ENCODE peak calls at places on chromosomes 12 and 14, in seven cellular contexts. V, I, C, Z, J, N and F are unnamed samples.

GRCh38 chr12:68121143-68121542 is 38.4 kb downstream of the IFNG start:
- DNase-seq in I (no peak), C (no peak), N (no peak), J (no peak), Z (no peak), V (no peak), F (no peak)

GRCh38 chr14:66105819-66106218 is 380.4 kb upstream of the CCDC196 start:
- DNase-seq in Z (no peak), V (no peak), C (peak; percentile 15), J (no peak), N (no peak), I (no peak), F (no peak)

GRCh38 chr14:50920482-50921225 is 23.6 kb downstream of the PYGL start:
- DNase-seq in Z (no peak), J (no peak), C (peak; percentile 77), N (peak; percentile 93), I (peak; percentile 36), V (peak; percentile 90), F (peak; percentile 89)

GRCh38 chr14:67491741-67492504 is 3.4 kb upstream of the TMEM229B start:
- DNase-seq in Z (no peak), V (no peak), I (no peak), C (no peak), J (no peak), N (no peak), F (peak; percentile 59)

GRCh38 chr14:105818712-105819005 is 292.3 kb downstream of the TMEM121 start:
- DNase-seq in N (no peak), Z (no peak), J (no peak), I (no peak), C (no peak), V (no peak), F (no peak)

GRCh38 chr12:1805441-1806081 is 14.8 kb upstream of the LRTM2 start:
- DNase-seq in J (no peak), V (no peak), Z (no peak), C (no peak), N (no peak), I (no peak), F (no peak)

GRCh38 chr14:86858043-86858442 is 1134.9 kb downstream of the GALC start:
- DNase-seq in V (peak; percentile 59), J (no peak), N (no peak), I (no peak), C (peak; percentile 19), Z (no peak), F (no peak)

GRCh38 chr14:102523200-102524025 is 13.8 kb upstream of the ANKRD9 start:
- DNase-seq in V (no peak), N (peak; percentile 17), I (no peak), Z (no peak), C (no peak), J (no peak), F (no peak)

GRCh38 chr12:82425241-82425640 is 66.9 kb downstream of the METTL25 start:
- DNase-seq in I (no peak), J (no peak), V (peak; percentile 73), Z (no peak), N (peak; percentile 26), C (peak; percentile 19), F (peak; percentile 33)

GRCh38 chr14:43168374-43168925 is 1338.6 kb downstream of the FSCB start:
- DNase-seq in Z (no peak), N (no peak), V (no peak), I (no peak), C (no peak), J (no peak), F (no peak)

GRCh38 chr12:92675092-92675865 is 27.5 kb upstream of the PLEKHG7 start:
- DNase-seq in J (no peak), V (peak; percentile 18), N (no peak), I (no peak), Z (no peak), C (no peak), F (no peak)

GRCh38 chr12:78888583-78888982 is 24.0 kb downstream of the SYT1 start:
- DNase-seq in C (no peak), V (no peak), N (no peak), J (no peak), I (no peak), Z (no peak), F (peak; percentile 74)

GRCh38 chr14:77638738-77639137 is 22.3 kb upstream of the SPTLC2 start:
- DNase-seq in Z (no peak), N (peak; percentile 96), J (no peak), C (peak; percentile 81), V (peak; percentile 97), I (no peak), F (no peak)

GRCh38 chr14:35149239-35149638 is 26.9 kb downstream of the PRORP start:
- DNase-seq in C (no peak), Z (no peak), I (no peak), N (peak; percentile 74), J (no peak), V (no peak), F (no peak)

DNA sequence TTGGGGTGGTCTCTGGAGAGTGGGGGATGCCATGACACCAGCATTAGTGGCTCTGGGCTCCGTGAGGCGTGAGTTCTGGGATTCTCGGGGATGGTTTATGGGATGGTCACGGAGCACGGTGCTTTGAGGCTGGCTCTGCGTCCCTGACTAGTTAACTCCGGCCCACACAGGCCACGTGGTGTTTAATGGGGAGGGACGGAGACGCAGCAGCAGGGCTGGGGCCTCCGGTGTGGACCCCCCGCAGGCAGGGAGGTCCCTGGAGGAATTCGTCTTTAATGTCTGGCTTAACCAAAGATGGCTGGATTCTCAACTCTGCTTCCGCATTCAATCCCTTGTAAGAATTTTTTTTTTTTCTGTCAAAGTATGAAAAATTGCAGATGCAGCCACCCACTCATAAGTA is 86.4 kb upstream of the RFLNA start:
- DNase-seq in Z (no peak), N (no peak), J (no peak), I (no peak), V (no peak), C (no peak), F (no peak)
- H3K18ac ChIP-seq in Z (no peak overlapping the region), N (no peak overlapping the region), J (peak overlapping the region; percentile 39), I (peak overlapping the region; percentile 67), V (no peak overlapping the region), C (no peak overlapping the region), F (no peak overlapping the region)

DNA sequence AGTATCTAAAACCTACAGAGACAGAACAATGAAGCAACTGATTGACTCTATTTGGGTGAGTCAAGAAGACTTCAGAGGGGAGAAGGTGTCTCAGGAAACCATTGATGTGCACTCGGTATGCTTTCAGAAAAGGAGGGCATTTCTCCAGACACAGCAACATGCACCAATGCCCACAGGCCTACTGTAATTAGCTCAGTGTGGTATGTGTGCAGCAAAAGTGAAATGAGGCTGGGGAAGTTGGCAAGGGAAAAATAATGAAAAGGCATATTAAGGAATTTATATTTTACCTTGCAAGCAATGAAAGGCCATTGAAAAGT is 158.4 kb upstream of the GRIP1 start:
- DNase-seq in I (no peak), V (no peak), C (no peak), Z (no peak), N (no peak), J (no peak), F (no peak)
- H3K18ac ChIP-seq in I (no peak overlapping the region), V (no peak overlapping the region), C (no peak overlapping the region), Z (no peak overlapping the region), N (no peak overlapping the region), J (no peak overlapping the region), F (no peak overlapping the region)

DNA sequence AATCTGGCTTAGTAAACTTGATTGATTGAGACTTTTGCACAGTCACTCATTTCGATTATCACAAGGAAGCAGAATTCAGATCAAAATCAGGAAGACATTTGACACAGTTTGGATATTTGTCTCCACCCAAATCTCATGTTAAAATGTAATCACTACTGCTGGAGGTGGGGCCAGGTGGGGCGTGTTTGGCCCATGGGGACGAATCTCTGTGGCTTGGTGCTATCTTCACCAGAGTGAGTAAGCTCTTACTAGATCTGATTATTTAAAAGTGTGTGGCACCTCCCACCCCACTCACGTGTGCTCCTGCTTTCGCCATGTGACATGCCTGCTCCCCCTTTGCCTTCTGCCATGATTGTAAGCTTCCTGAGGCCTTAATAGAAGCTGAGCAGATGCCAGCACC is 291.4 kb downstream of the PCNX1 start:
- DNase-seq in Z (no peak), J (no peak), N (no peak), C (no peak), V (no peak), I (no peak), F (no peak)
- H3K18ac ChIP-seq in Z (no peak overlapping the region), J (no peak overlapping the region), N (no peak overlapping the region), C (no peak overlapping the region), V (no peak overlapping the region), I (no peak overlapping the region), F (no peak overlapping the region)

DNA sequence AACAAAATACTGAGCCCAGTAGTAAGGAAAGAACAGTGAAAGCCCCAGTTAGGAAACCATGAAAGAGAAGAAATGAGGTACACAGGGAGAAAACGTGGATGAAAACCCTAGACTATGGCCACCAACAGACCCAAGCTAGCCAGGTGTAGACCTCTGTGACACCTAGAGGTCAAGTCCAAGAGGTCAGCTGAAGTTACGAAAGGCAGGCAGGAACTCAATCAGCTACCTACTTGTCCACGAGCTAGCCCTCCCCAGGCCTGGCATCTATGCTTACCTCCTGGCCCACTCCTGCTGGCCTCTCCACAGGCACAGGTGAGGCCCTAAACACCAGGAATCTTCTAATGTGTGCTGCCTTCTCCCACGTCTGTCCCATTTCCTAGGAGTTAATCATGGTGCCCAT is 48.7 kb downstream of the DPF3 start:
- DNase-seq in J (no peak), Z (no peak), V (no peak), N (no peak), C (no peak), I (no peak), F (no peak)
- H3K18ac ChIP-seq in J (no peak overlapping the region), Z (no peak overlapping the region), V (no peak overlapping the region), N (no peak overlapping the region), C (no peak overlapping the region), I (no peak overlapping the region), F (no peak overlapping the region)

DNA sequence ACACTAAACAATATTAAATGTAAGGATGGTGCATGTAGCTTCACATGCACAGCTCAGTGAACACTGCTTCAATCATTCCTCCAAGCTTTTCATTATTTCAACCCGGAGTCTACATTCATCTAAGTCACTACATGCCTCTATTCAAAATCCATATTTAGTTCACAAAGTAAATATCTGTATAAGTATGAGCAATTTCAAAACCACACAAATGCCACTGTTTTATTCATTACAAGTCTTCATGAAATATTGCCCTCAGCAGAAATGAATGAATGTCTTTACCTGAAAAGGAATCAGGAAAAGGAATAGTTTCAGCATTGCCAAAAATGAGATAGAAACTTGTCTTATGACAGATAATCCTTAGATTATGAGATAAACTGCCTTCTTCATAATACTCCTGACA is 149.4 kb downstream of the SLC38A4 start:
- DNase-seq in J (no peak), Z (no peak), V (no peak), N (no peak), I (no peak), C (no peak), F (no peak)
- H3K18ac ChIP-seq in J (no peak overlapping the region), Z (no peak overlapping the region), V (no peak overlapping the region), N (no peak overlapping the region), I (no peak overlapping the region), C (no peak overlapping the region), F (no peak overlapping the region)

GRCh38 chr12:114015851-114016250 is 49.7 kb upstream of the RBM19 start:
- DNase-seq in C (no peak), Z (no peak), J (no peak), V (no peak), I (no peak), N (no peak), F (peak; percentile 68)
- H3K18ac ChIP-seq in C (no peak overlapping the region), Z (no peak overlapping the region), J (no peak overlapping the region), V (no peak overlapping the region), I (no peak overlapping the region), N (no peak overlapping the region), F (no peak overlapping the region)